ENCODE peak calls at places on chromosomes 3 and 15, in six cellular contexts. O, Y, E, M, S and I are unnamed samples. For H3K4me1, the result is how much of the 10 kb centered on the place peaks cover.

GRCh38 chr3:3998140-3998977 is 199.1 kb downstream of the LRRN1 start:
- DNase-seq in O (no peak), Y (no peak), E (peak), M (peak), S (peak), I (peak)

GRCh38 chr15:85168642-85169173 is 187.1 kb downstream of the PDE8A start:
- DNase-seq in O (no peak), Y (peak), E (peak), M (peak), S (peak), I (peak)

GRCh38 chr15:36175781-36176211 is 403.6 kb upstream of the CDIN1 start:
- DNase-seq in O (no peak), Y (no peak), E (no peak), M (no peak), S (no peak), I (no peak)

GRCh38 chr15:99123706-99124451 is 19.0 kb downstream of the SYNM start:
- DNase-seq in O (peak), Y (peak), E (peak), M (peak), S (peak), I (peak)

GRCh38 chr3:108882762-108883161 is 60.2 kb downstream of the TRAT1 start:
- DNase-seq in O (no peak), Y (no peak), E (no peak), M (no peak), S (no peak), I (no peak)

GRCh38 chr3:29067014-29067413 is 213.9 kb upstream of the RBMS3 start:
- DNase-seq in O (no peak), Y (no peak), E (peak), M (no peak), S (no peak), I (no peak)

GRCh38 chr3:71492969-71493368 is 90.6 kb downstream of the FOXP1 start:
- DNase-seq in O (no peak), Y (no peak), E (no peak), M (no peak), S (no peak), I (no peak)

GRCh38 chr15:48385431-48385830 is 54.2 kb downstream of the DUT start:
- DNase-seq in O (no peak), Y (no peak), E (peak), M (no peak), S (no peak), I (no peak)

GRCh38 chr3:38627956-38628355 is 21.5 kb downstream of the SCN5A start:
- DNase-seq in O (no peak), Y (no peak), E (peak), M (no peak), S (peak), I (peak)

GRCh38 chr3:188021041-188021440 is 132.9 kb upstream of the LPP start:
- DNase-seq in O (no peak), Y (no peak), E (no peak), M (no peak), S (no peak), I (no peak)

GRCh38 chr3:161695811-161696210 is 199.2 kb downstream of the OTOL1 start:
- DNase-seq in O (no peak), Y (no peak), E (no peak), M (no peak), S (no peak), I (no peak)

GRCh38 chr3:142896201-142896755 is 7.4 kb upstream of the PCOLCE2 start:
- DNase-seq in O (no peak), Y (no peak), E (no peak), M (no peak), S (no peak), I (no peak)

GRCh38 chr3:60536420-60536819 is 714.8 kb downstream of the FHIT start:
- DNase-seq in O (no peak), Y (no peak), E (no peak), M (no peak), S (no peak), I (no peak)

GRCh38 chr15:48096813-48097212 is 24.0 kb upstream of the SLC24A5 start:
- DNase-seq in O (no peak), Y (no peak), E (no peak), M (no peak), S (no peak), I (no peak)

GRCh38 chr3:52099006-52099405 is 42.6 kb upstream of the DUSP7 start:
- DNase-seq in O (no peak), Y (no peak), E (no peak), M (no peak), S (peak), I (no peak)

GRCh38 chr3:14175383-14176037 is 2.9 kb downstream of the XPC start:
- DNase-seq in O (no peak), Y (no peak), E (no peak), M (no peak), S (no peak), I (no peak)

GRCh38 chr3:128178782-128179473 is 25.6 kb downstream of the EEFSEC start:
- DNase-seq in O (no peak), Y (no peak), E (no peak), M (no peak), S (no peak), I (no peak)

GRCh38 chr3:107456501-107456900 is 66.3 kb upstream of the BBX start:
- DNase-seq in O (no peak), Y (no peak), E (no peak), M (no peak), S (no peak), I (no peak)

GRCh38 chr3:160192310-160192709 is 32.9 kb upstream of the C3orf80 start:
- DNase-seq in O (no peak), Y (no peak), E (no peak), M (no peak), S (no peak), I (no peak)

GRCh38 chr3:43951813-43952212 is 261.1 kb downstream of the ABHD5 start:
- DNase-seq in O (no peak), Y (no peak), E (no peak), M (no peak), S (no peak), I (no peak)

GRCh38 chr3:16338999-16339398 is 74.0 kb downstream of the OXNAD1 start:
- DNase-seq in O (no peak), Y (no peak), E (peak), M (no peak), S (no peak), I (no peak)

GRCh38 chr3:150319900-150320299 is 88.2 kb upstream of the TSC22D2 start:
- DNase-seq in O (no peak), Y (no peak), E (peak), M (no peak), S (no peak), I (no peak)
- H3K4me1 ChIP-seq in O (under half), Y (under half), E (under half), M (under half), S (under half), I (under half)

GRCh38 chr3:172749201-172749965 is 1.1 kb upstream of the ECT2 start:
- DNase-seq in O (peak), Y (no peak), E (peak), M (peak), S (no peak), I (peak)

GRCh38 chr3:172750069-172750367 is 508 bp upstream of the ECT2 start:
- DNase-seq in O (no peak), Y (no peak), E (no peak), M (no peak), S (no peak), I (no peak)

GRCh38 chr3:172751188-172751571 is 654 bp downstream of the ECT2 start:
- DNase-seq in O (no peak), Y (no peak), E (peak), M (no peak), S (no peak), I (no peak)

GRCh38 chr3:172752651-172753050 is 2.1 kb downstream of the ECT2 start:
- DNase-seq in O (no peak), Y (no peak), E (no peak), M (no peak), S (no peak), I (no peak)

GRCh38 chr3:172750368-172751187 is at the start of gene ECT2:
- DNase-seq in O (peak), Y (peak), E (peak), M (peak), S (peak), I (peak)
- H3K4me1 ChIP-seq in O (under half), Y (under half), E (under half), M (under half), S (under half), I (under half)

GRCh38 chr3:171551296-171551695 is 91.1 kb upstream of the TNIK start:
- DNase-seq in O (no peak), Y (no peak), E (no peak), M (no peak), S (no peak), I (no peak)
- H3K4me1 ChIP-seq in O (under half), Y (under half), E (under half), M (under half), S (under half), I (under half)

GRCh38 chr3:183514048-183514447 is 41.5 kb downstream of the KLHL6 start:
- DNase-seq in O (no peak), Y (peak), E (no peak), M (no peak), S (no peak), I (no peak)

GRCh38 chr3:183517656-183518055 is 37.9 kb downstream of the KLHL6 start:
- DNase-seq in O (no peak), Y (no peak), E (no peak), M (no peak), S (no peak), I (no peak)

GRCh38 chr3:183513046-183513706 is 42.3 kb downstream of the KLHL6 start:
- DNase-seq in O (peak), Y (peak), E (no peak), M (no peak), S (no peak), I (no peak)

GRCh38 chr3:183518446-183519185 is 36.9 kb downstream of the KLHL6 start:
- DNase-seq in O (no peak), Y (no peak), E (no peak), M (no peak), S (no peak), I (no peak)

DNA sequence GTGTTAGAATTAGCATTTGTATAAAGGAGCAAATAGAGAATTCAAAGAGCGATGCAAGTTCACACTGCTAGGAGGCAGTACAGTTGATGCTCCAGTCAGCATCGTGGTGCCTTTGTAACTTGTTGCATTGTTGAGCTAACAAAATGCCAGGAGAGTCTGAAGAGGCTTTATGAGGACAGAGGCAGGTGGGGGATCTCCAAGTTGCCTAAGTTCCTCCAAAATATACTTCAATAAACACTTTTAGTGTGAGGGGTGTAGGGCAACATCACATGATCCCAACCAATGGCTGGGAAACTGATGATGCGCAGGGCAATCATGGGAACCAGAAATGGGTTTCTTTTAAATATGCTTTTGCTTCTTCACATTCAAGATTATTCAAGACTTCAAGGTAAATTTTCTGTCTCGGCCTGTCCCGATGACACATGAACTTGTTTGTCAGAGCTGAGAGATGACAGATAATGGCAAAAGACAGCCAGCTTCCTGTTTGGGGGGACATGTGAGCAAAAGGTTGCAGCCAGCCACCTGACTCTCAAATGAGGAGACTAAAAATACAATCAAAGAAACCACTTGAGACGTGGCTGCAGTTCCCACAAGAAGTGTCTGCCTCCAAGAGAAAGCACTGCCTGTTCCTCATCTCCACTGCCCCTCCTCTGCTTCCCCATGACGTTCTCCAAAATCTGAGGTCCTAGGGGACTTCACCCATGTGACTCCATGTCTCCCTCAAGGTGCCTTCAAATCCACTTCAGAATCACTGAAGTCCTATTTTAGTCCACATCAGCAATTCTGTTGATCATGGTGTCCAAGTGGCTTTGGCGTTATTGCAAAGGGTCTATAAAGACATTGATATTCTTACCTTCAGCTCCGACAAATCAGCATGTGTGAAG is 39.3 kb downstream of the KLHL6 start:
- DNase-seq in O (no peak), Y (peak), E (no peak), M (no peak), S (peak), I (no peak)
- H3K4me1 ChIP-seq in O (half or more), Y (under half), E (under half), M (under half), S (under half), I (under half)

GRCh38 chr15:56763082-56763481 is 29.8 kb upstream of the ZNF280D start:
- DNase-seq in O (no peak), Y (no peak), E (no peak), M (no peak), S (no peak), I (no peak)
- H3K4me1 ChIP-seq in O (half or more), Y (under half), E (under half), M (under half), S (under half), I (under half)

DNA sequence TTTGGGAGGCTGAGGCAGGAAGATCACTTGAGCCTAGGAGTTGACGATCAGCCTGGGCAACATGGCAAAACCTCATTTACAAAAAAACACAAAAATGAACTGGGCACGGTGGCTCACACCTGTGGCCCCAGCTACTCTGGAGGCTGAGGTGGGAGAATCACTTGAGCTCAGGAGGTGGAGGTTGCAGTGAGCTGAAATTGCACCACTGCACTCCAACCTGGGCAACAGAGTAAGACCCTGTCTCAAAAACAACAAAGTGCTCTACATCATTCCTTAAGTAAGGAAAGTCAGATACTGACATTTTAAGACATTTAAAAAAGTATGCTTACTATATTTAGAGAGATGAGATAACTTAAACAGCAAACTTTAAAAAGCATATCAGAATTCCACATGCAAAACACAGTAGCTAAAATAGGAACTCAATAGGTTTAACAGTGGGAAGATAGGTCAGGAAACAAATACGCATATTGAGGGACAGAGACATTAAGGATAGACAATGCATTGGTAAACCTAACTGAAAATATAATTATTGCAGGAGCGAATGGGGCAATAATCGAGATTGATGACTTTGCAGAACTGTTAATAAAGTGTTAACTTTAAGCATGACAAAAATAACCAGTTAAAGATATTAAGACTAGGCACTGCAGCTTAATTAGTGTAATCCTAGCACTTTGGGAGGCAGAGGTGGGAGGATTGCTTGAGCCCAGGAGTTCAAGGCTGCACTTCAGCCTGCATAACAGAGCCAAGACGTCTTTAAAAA is 32.1 kb downstream of the MORF4L1 start:
- DNase-seq in O (no peak), Y (no peak), E (no peak), M (no peak), S (no peak), I (no peak)
- H3K4me1 ChIP-seq in O (under half), Y (under half), E (under half), M (under half), S (under half), I (under half)